ENCODE peak calls at places on chromosome 6, in seven cellular contexts. X is AG10803, K is uterus, S is psoas muscle, Q is fibroblast of lung, O is astrocyte of the spinal cord, B is fibroblast of mammary gland. R is an unnamed sample.

GRCh38 chr6:73968358-73968757 is 272.4 kb downstream of the CD109 start:
- DNase-seq in S (no peak), Q (peak; percentile 42), K (no peak), B (peak; percentile 6), X (no peak), O (no peak), R (no peak)

GRCh38 chr6:22966711-22967110 is 397.3 kb downstream of the HDGFL1 start:
- DNase-seq in S (no peak), O (no peak), Q (no peak), X (no peak), B (no peak), K (no peak), R (no peak)

GRCh38 chr6:17225767-17226166 is 55.4 kb upstream of the RBM24 start:
- DNase-seq in X (peak; percentile 20), B (no peak), O (no peak), Q (peak; percentile 35), S (no peak), K (no peak), R (no peak)

GRCh38 chr6:98272061-98272460 is 562.3 kb upstream of the POU3F2 start:
- DNase-seq in S (no peak), B (no peak), X (no peak), K (no peak), O (no peak), Q (no peak), R (no peak)

GRCh38 chr6:21533678-21534077 is 59.9 kb upstream of the SOX4 start:
- DNase-seq in O (peak; percentile 5), X (no peak), S (no peak), B (peak; percentile 12), Q (no peak), K (no peak), R (no peak)

GRCh38 chr6:21189721-21190120 is 403.8 kb upstream of the SOX4 start:
- DNase-seq in X (no peak), Q (no peak), B (no peak), S (no peak), O (no peak), K (no peak), R (no peak)

GRCh38 chr6:71168233-71168765 is 120.3 kb upstream of the OGFRL1 start:
- DNase-seq in S (no peak), X (peak; percentile 34), Q (no peak), B (no peak), K (no peak), O (no peak), R (no peak)

GRCh38 chr6:125421853-125422252 is 120.1 kb upstream of the HDDC2 start:
- DNase-seq in O (peak; percentile 47), K (no peak), B (peak; percentile 7), S (peak; percentile 29), X (no peak), Q (no peak), R (no peak)

GRCh38 chr6:170162011-170162770 is 128.7 kb downstream of the DLL1 start:
- DNase-seq in B (no peak), O (no peak), X (no peak), K (no peak), S (no peak), Q (no peak), R (no peak)
- TF ChIP-seq CTCF in B (no peak), O (no peak), X (no peak), K (no peak), S (no peak), Q (no peak), R (no peak)

DNA sequence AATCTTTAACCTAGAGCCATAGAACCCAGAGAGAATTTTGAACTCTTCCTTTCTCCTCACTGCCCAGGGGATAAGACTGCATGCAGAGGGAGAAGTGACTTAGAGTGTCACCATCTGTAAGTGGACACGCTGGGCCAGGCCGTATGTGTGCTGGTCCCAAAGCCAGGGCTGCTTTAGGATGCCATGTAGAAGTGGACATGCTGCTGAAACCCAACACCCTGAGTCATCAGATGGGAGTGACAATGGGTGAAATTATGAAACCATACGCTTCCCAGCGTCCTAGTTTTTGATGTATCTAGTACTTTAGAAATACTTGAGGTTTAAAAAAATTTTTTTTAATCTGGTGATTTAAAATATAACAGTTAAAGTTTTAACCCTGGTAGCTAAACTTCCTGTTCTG is 191.1 kb downstream of the FNDC1 start:
- DNase-seq in Q (peak; percentile 6), K (no peak), X (peak; percentile 45), S (peak; percentile 26), B (peak; percentile 11), O (no peak), R (no peak)
- H3K4me3 ChIP-seq in Q (no peak overlapping the region), K (no peak overlapping the region), X (no peak overlapping the region), S (no peak overlapping the region), B (no peak overlapping the region), O (no peak overlapping the region), R (no peak overlapping the region)

GRCh38 chr6:164109770-164110140 is 695.2 kb downstream of the QKI start:
- DNase-seq in B (no peak), K (no peak), O (no peak), Q (no peak), X (peak; percentile 6), S (peak; percentile 63), R (no peak)

GRCh38 chr6:164107297-164107995 is 692.9 kb downstream of the QKI start:
- DNase-seq in X (peak; percentile 36), B (no peak), K (no peak), S (no peak), Q (peak; percentile 9), O (peak; percentile 66), R (no peak)

GRCh38 chr6:164108092-164108491 is 693.6 kb downstream of the QKI start:
- DNase-seq in B (no peak), Q (no peak), K (no peak), O (no peak), S (no peak), X (no peak), R (no peak)

GRCh38 chr6:164106345-164106769 is 691.8 kb downstream of the QKI start:
- DNase-seq in Q (no peak), B (peak; percentile 14), X (no peak), K (no peak), O (peak; percentile 48), S (peak; percentile 50), R (peak; percentile 40)

GRCh38 chr6:164108869-164109769 is 694.6 kb downstream of the QKI start:
- DNase-seq in S (peak; percentile 92), O (peak; percentile 56), X (peak; percentile 45), B (peak; percentile 34), Q (peak; percentile 19), K (peak; percentile 49), R (no peak)
- TF ChIP-seq CTCF in S (no peak), O (no peak), X (no peak), B (no peak), Q (no peak), K (no peak), R (no peak)

GRCh38 chr6:26175428-26176181 is 88.4 kb downstream of the HFE start:
- DNase-seq in S (no peak), O (peak; percentile 77), Q (peak; percentile 83), K (no peak), B (peak; percentile 80), X (peak; percentile 77), R (peak; percentile 87)

GRCh38 chr6:26175033-26175427 is 87.8 kb downstream of the HFE start:
- DNase-seq in O (no peak), K (no peak), X (no peak), B (no peak), S (no peak), Q (no peak), R (no peak)

GRCh38 chr6:26172496-26172958 is 85.3 kb downstream of the HFE start:
- DNase-seq in O (peak; percentile 52), X (peak; percentile 53), K (no peak), B (peak; percentile 40), S (no peak), Q (peak; percentile 54), R (peak; percentile 69)

GRCh38 chr6:26170951-26171841 is 84.0 kb downstream of the HFE start:
- DNase-seq in X (no peak), B (no peak), K (no peak), Q (peak; percentile 15), S (no peak), O (no peak), R (no peak)

GRCh38 chr6:26173836-26174144 is 86.6 kb downstream of the HFE start:
- DNase-seq in Q (no peak), X (no peak), S (no peak), O (no peak), K (no peak), B (no peak), R (peak; percentile 35)
- H3K4me3 ChIP-seq in Q (no peak overlapping the region), X (no peak overlapping the region), S (no peak overlapping the region), O (no peak overlapping the region), K (no peak overlapping the region), B (no peak overlapping the region), R (peak overlapping the region; percentile 84)

GRCh38 chr6:37793067-37793466 is 26.5 kb upstream of the ZFAND3 start:
- DNase-seq in S (peak; percentile 39), Q (no peak), K (no peak), B (peak; percentile 47), O (no peak), X (peak; percentile 16), R (no peak)
- TF ChIP-seq CTCF in S (no peak), Q (no peak), K (no peak), B (no peak), O (no peak), X (no peak), R (no peak)

DNA sequence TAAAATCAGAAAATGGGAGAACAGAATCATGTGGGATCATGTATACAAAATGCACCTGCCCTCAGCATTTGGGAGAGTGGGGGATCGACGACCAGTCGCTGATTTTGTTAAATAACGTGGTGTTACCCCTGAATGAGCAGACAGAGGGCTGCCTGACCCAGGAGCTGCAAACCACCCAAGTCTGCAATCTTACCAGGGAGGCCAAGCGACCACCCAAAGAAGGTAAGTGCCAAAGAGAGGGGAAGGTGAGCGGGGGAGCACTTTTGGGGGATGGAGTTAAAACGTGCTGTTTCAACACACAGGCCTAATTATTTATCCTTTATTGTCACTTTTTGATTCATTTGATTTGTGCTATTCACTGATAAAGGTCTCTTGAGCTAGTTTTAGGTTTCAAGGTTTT is 4.1 kb downstream of the ADGRB3 start:
- DNase-seq in X (no peak), S (no peak), O (no peak), B (no peak), K (no peak), Q (no peak), R (no peak)
- H3K4me3 ChIP-seq in X (no peak overlapping the region), S (no peak overlapping the region), O (no peak overlapping the region), B (no peak overlapping the region), K (no peak overlapping the region), Q (no peak overlapping the region), R (no peak overlapping the region)